ENCODE peak calls at places on chromosomes 1 and 21, in ten cellular contexts. C, P, H, J, O, E, L, N, X and Q are unnamed samples.

GRCh38 chr1:147840909-147841308 is 61.7 kb upstream of the GJA8 start:
- DNase-seq in C (no peak), L (peak), E (no peak), N (no peak), X (peak), J (no peak), H (no peak), O (no peak), P (no peak), Q (no peak)

GRCh38 chr21:31218830-31219608 is 125.0 kb downstream of the TIAM1 start:
- DNase-seq in P (no peak), X (peak), N (no peak), C (peak), H (no peak), J (peak), E (peak), O (peak), L (no peak), Q (peak)

GRCh38 chr21:42523941-42524340 is 10.3 kb downstream of the SLC37A1 start:
- DNase-seq in H (no peak), P (no peak), E (peak), L (no peak), C (no peak), N (no peak), O (no peak), J (no peak), X (no peak), Q (no peak)

GRCh38 chr1:70220015-70220414 is 1.2 kb upstream of the SRSF11 start:
- DNase-seq in P (no peak), H (no peak), L (no peak), E (no peak), O (no peak), J (no peak), C (no peak), N (no peak), X (no peak), Q (no peak)

GRCh38 chr1:5888606-5889211 is 103.5 kb downstream of the NPHP4 start:
- DNase-seq in J (no peak), O (no peak), C (no peak), E (no peak), X (no peak), L (peak), N (no peak), H (no peak), P (no peak), Q (no peak)

GRCh38 chr1:161189036-161189435 is 9.8 kb downstream of the ADAMTS4 start:
- DNase-seq in L (no peak), N (no peak), O (no peak), P (no peak), E (no peak), C (no peak), X (no peak), J (no peak), H (no peak), Q (no peak)

GRCh38 chr1:170078610-170079189 is 4.2 kb upstream of the KIFAP3 start:
- DNase-seq in N (no peak), P (no peak), O (no peak), X (no peak), H (no peak), J (no peak), C (no peak), L (no peak), E (no peak), Q (no peak)

GRCh38 chr1:43008425-43009108 is 49.9 kb upstream of the SLC2A1 start:
- DNase-seq in O (no peak), P (no peak), N (no peak), C (no peak), L (no peak), H (no peak), J (peak), X (no peak), E (no peak), Q (no peak)

GRCh38 chr1:61171915-61172485 is 89.6 kb downstream of the NFIA start:
- DNase-seq in P (no peak), N (no peak), E (no peak), L (no peak), H (no peak), C (no peak), O (no peak), X (no peak), J (no peak), Q (no peak)

GRCh38 chr1:60589916-60590315 is 492.4 kb upstream of the NFIA start:
- DNase-seq in P (no peak), O (no peak), L (no peak), J (no peak), E (no peak), C (peak), H (no peak), X (no peak), N (no peak), Q (no peak)

GRCh38 chr1:174051956-174052355 is 29.8 kb upstream of the RC3H1 start:
- DNase-seq in N (no peak), C (peak), H (no peak), O (no peak), J (peak), E (no peak), P (no peak), L (no peak), X (no peak), Q (peak)

GRCh38 chr1:110196917-110197782 is 13.0 kb upstream of the KCNC4 start:
- DNase-seq in O (peak), E (peak), C (peak), N (peak), X (peak), P (no peak), L (peak), H (peak), J (no peak), Q (no peak)

GRCh38 chr1:155531624-155532023 is 31.0 kb downstream of the ASH1L start:
- DNase-seq in H (no peak), C (peak), N (no peak), E (no peak), P (no peak), X (peak), O (no peak), L (no peak), J (no peak), Q (no peak)

GRCh38 chr21:35227774-35228173 is 178.7 kb upstream of the RUNX1 start:
- DNase-seq in P (no peak), E (no peak), O (no peak), C (no peak), J (no peak), X (no peak), N (no peak), L (no peak), H (no peak), Q (peak)

GRCh38 chr1:88800382-88801051 is 90.8 kb downstream of the GTF2B start:
- DNase-seq in C (peak), X (peak), L (peak), J (no peak), P (no peak), O (no peak), H (peak), N (no peak), E (peak), Q (no peak)

GRCh38 chr1:67170751-67171573 is 4.7 kb downstream of the IL23R start:
- DNase-seq in N (no peak), H (no peak), J (no peak), E (no peak), L (no peak), X (no peak), C (no peak), O (no peak), P (no peak), Q (no peak)

GRCh38 chr1:54407201-54407956 is 1.2 kb upstream of the SSBP3 start:
- DNase-seq in J (peak), E (peak), L (peak), O (peak), N (peak), C (peak), H (peak), X (peak), P (peak), Q (peak)

GRCh38 chr1:110477041-110477440 is 26.1 kb downstream of the PROK1 start:
- DNase-seq in P (peak), E (peak), O (no peak), H (no peak), N (no peak), X (peak), C (peak), J (no peak), L (no peak), Q (no peak)

GRCh38 chr1:184418955-184419733 is 32.3 kb downstream of the C1orf21 start:
- DNase-seq in P (peak), O (no peak), X (peak), E (peak), N (no peak), C (no peak), J (no peak), H (no peak), L (no peak), Q (no peak)

GRCh38 chr1:170218261-170218660 is 72.5 kb downstream of the NTMT2 start:
- DNase-seq in E (no peak), P (no peak), N (no peak), L (no peak), J (no peak), H (no peak), X (peak), O (no peak), C (no peak), Q (no peak)

GRCh38 chr1:179287456-179287855 is 6.1 kb upstream of the SOAT1 start:
- DNase-seq in P (no peak), C (no peak), X (no peak), J (no peak), L (no peak), N (no peak), H (no peak), E (no peak), O (no peak), Q (no peak)

GRCh38 chr1:153633747-153634665 is at the start of gene CHTOP:
- DNase-seq in O (peak), P (peak), H (peak), C (peak), N (peak), J (peak), L (peak), X (peak), E (peak), Q (peak)

GRCh38 chr1:86581250-86581649 is 34.4 kb downstream of the CLCA4 start:
- DNase-seq in X (no peak), N (no peak), C (no peak), J (no peak), E (peak), P (no peak), L (no peak), O (no peak), H (no peak), Q (no peak)

GRCh38 chr1:39268112-39268581 is 63.7 kb downstream of the MACF1 start:
- DNase-seq in J (no peak), L (no peak), C (peak), O (peak), X (peak), E (no peak), H (peak), N (no peak), P (peak), Q (peak)

GRCh38 chr1:71224958-71225357 is 144.1 kb upstream of the ZRANB2 start:
- DNase-seq in H (no peak), J (no peak), O (no peak), P (no peak), X (no peak), L (no peak), E (no peak), N (no peak), C (no peak), Q (no peak)

GRCh38 chr1:62689524-62689923 is 1.3 kb upstream of the DOCK7 start:
- DNase-seq in C (peak), L (no peak), J (no peak), P (peak), N (no peak), E (peak), O (no peak), H (no peak), X (peak), Q (no peak)

GRCh38 chr21:31339736-31340135 is 4.3 kb downstream of the TIAM1 start:
- DNase-seq in J (no peak), E (no peak), N (no peak), L (no peak), O (no peak), P (no peak), C (no peak), X (peak), H (no peak), Q (no peak)

GRCh38 chr1:178536844-178537371 is 24.0 kb downstream of the TEX35 start:
- DNase-seq in N (no peak), C (peak), E (peak), H (peak), P (peak), O (peak), J (no peak), L (no peak), X (peak), Q (peak)

GRCh38 chr1:214551436-214552173 is at the start of gene PTPN14:
- DNase-seq in L (peak), E (peak), J (peak), O (peak), X (peak), C (peak), H (peak), P (peak), N (no peak), Q (peak)

GRCh38 chr1:72432645-72433267 is 150.4 kb upstream of the NEGR1 start:
- DNase-seq in X (no peak), N (no peak), H (no peak), L (no peak), P (no peak), O (no peak), J (no peak), E (no peak), C (no peak), Q (no peak)

GRCh38 chr21:34530264-34530663 is 18.3 kb upstream of the KCNE1 start:
- DNase-seq in X (peak), E (no peak), P (no peak), C (peak), J (no peak), H (no peak), O (no peak), L (no peak), N (no peak), Q (no peak)

GRCh38 chr1:153342178-153342577 is 6.5 kb downstream of the PGLYRP4 start:
- DNase-seq in O (no peak), L (no peak), X (no peak), C (no peak), H (no peak), N (no peak), J (no peak), P (no peak), E (no peak), Q (no peak)

GRCh38 chr1:18554597-18554996 is 73.9 kb downstream of the KLHDC7A start:
- DNase-seq in O (no peak), L (no peak), E (no peak), P (no peak), C (no peak), X (no peak), N (no peak), J (no peak), H (no peak), Q (no peak)

GRCh38 chr1:230186003-230186863 is 119.2 kb downstream of the GALNT2 start:
- DNase-seq in E (peak), N (no peak), X (peak), C (peak), H (peak), O (peak), L (no peak), P (peak), J (no peak), Q (peak)

GRCh38 chr1:44237721-44238457 is 24.6 kb downstream of the DMAP1 start:
- DNase-seq in H (no peak), O (no peak), L (peak), P (no peak), C (peak), X (peak), J (no peak), E (no peak), N (no peak), Q (no peak)

GRCh38 chr1:192739476-192740184 is 69.2 kb upstream of the RGS2 start:
- DNase-seq in H (no peak), C (no peak), P (no peak), E (no peak), L (no peak), N (no peak), X (no peak), J (no peak), O (no peak), Q (no peak)

GRCh38 chr1:19374926-19375325 is 62.8 kb downstream of the SLC66A1 start:
- DNase-seq in X (no peak), E (no peak), C (no peak), J (no peak), P (no peak), L (no peak), H (no peak), O (no peak), N (no peak), Q (no peak)

GRCh38 chr1:116856312-116856711 is 53.4 kb upstream of the PTGFRN start:
- DNase-seq in C (no peak), X (no peak), L (no peak), J (no peak), P (no peak), N (no peak), E (no peak), O (no peak), H (no peak), Q (no peak)

GRCh38 chr1:116855220-116855619 is 54.5 kb upstream of the PTGFRN start:
- DNase-seq in P (no peak), N (no peak), J (no peak), H (peak), L (no peak), X (no peak), O (no peak), C (peak), E (no peak), Q (no peak)

GRCh38 chr1:116857092-116857491 is 52.6 kb upstream of the PTGFRN start:
- DNase-seq in X (no peak), N (no peak), J (no peak), O (no peak), L (no peak), P (no peak), C (no peak), H (no peak), E (no peak), Q (no peak)

GRCh38 chr1:116854294-116854693 is 55.4 kb upstream of the PTGFRN start:
- DNase-seq in E (no peak), N (no peak), P (no peak), L (no peak), J (no peak), C (no peak), H (no peak), O (no peak), X (no peak), Q (no peak)

DNA sequence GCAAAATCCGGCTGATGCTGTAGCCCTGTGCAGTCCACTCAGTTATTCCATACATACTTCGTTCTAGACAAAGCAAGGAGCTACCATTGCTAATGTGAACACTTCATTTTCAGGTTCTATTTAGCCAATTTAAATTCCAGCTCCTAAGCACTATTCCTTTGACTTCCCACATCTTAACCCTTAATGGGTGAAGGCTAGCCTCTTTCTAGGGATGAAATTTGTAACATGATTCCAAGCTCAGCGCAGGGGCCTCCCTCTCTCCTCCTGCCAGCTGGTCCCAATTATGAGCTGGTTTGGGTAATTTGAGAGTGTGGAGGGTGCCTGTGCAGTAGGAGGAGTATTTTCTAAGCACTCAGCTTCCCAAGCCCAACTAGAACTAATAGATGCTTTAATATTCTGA is 53.9 kb upstream of the PTGFRN start:
- DNase-seq in X (peak), N (no peak), H (no peak), O (no peak), C (peak), L (no peak), J (no peak), P (no peak), E (no peak), Q (no peak)
- TF ChIP-seq CTCF in X (no peak), N (no peak), H (no peak), O (no peak), C (no peak), L (no peak), J (no peak), P (no peak), E (no peak), Q (no peak)

GRCh38 chr1:225441314-225442119 is 13.7 kb upstream of the LBR start:
- DNase-seq in E (no peak), X (no peak), J (no peak), O (no peak), N (no peak), L (no peak), C (no peak), H (peak), P (no peak), Q (no peak)
- H3K27ac ChIP-seq in E (no peak), X (no peak), J (no peak), O (no peak), N (no peak), L (no peak), C (no peak), H (peak), P (no peak), Q (no peak)

GRCh38 chr1:227465256-227465655 is 98.1 kb upstream of the ZNF678 start:
- DNase-seq in J (no peak), H (no peak), P (no peak), X (no peak), N (no peak), L (no peak), E (no peak), C (no peak), O (no peak), Q (no peak)
- TF ChIP-seq CTCF in J (no peak), H (no peak), P (no peak), X (no peak), N (no peak), L (peak), E (peak), C (no peak), O (no peak), Q (no peak)

GRCh38 chr1:168603501-168604107 is 27.2 kb downstream of the XCL1 start:
- DNase-seq in E (peak), J (peak), P (no peak), O (peak), L (peak), H (peak), N (no peak), X (peak), C (peak), Q (peak)

GRCh38 chr1:168607872-168608428 is 31.5 kb downstream of the XCL1 start:
- DNase-seq in J (no peak), C (no peak), E (no peak), X (no peak), P (no peak), O (no peak), N (no peak), L (no peak), H (no peak), Q (peak)

GRCh38 chr1:168609133-168609715 is 32.8 kb downstream of the XCL1 start:
- DNase-seq in O (no peak), C (peak), N (no peak), P (no peak), H (peak), E (peak), X (peak), J (no peak), L (no peak), Q (peak)

GRCh38 chr1:168606096-168606495 is 29.7 kb downstream of the XCL1 start:
- DNase-seq in O (no peak), X (no peak), L (no peak), J (no peak), C (no peak), N (no peak), H (no peak), P (no peak), E (peak), Q (no peak)

DNA sequence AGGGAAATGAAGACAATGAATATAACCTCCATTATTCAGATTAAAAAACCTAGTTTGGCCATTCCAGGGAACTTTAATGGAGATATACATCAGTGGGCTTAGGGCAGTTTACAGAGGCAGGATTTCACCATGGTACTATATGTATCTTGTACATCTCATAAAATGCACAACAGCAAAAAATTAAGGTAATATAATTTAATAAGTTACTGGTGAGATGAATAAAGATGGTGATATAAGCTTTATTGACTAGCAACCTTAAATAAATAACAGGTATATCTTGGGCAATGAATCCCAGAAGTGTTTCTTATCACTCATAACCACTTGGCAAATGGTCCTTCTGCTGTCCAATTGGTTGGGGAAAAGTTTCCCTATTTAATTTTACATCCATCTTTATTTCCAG is 29.0 kb downstream of the XCL1 start:
- DNase-seq in X (no peak), O (no peak), J (no peak), L (no peak), H (no peak), C (no peak), P (no peak), E (no peak), N (no peak), Q (no peak)
- H3K27ac ChIP-seq in X (no peak), O (no peak), J (no peak), L (no peak), H (no peak), C (no peak), P (no peak), E (no peak), N (no peak), Q (peak)

GRCh38 chr21:38869946-38870345 is 64.2 kb downstream of the ETS2 start:
- DNase-seq in N (no peak), X (peak), L (no peak), O (no peak), C (peak), E (no peak), H (no peak), J (no peak), P (peak), Q (no peak)
- TF ChIP-seq CTCF in N (no peak), X (peak), L (no peak), O (no peak), C (no peak), E (no peak), H (no peak), J (no peak), P (peak), Q (no peak)

DNA sequence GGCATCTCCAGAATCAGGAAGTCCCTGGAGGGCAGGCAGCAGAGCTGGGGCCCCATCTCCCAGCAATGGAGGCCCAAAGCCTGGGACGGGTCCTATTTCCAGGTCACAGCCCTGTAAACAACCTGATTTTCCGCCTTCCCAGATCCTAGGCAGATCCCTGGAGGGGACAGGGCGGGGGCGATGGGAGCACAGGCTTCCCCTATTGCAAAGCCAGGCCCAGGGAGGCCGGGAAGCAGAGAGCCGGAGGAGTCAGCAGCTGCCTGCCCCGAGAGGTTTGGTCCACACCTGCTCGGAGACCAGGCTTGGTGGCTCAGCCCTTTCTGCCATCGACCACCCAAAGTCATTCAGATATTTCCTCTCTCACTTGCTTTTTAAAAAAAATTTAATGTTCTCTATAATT is 29.2 kb downstream of the CASZ1 start:
- DNase-seq in O (no peak), P (no peak), E (no peak), C (no peak), H (no peak), X (no peak), J (no peak), L (no peak), N (no peak), Q (no peak)
- H3K27ac ChIP-seq in O (no peak), P (no peak), E (no peak), C (no peak), H (no peak), X (no peak), J (no peak), L (no peak), N (no peak), Q (no peak)